ENCODE peak calls at places on chromosomes 16 and 17, in nine cellular contexts. O, R, Y, P, I, U, V, C and X are unnamed samples.

GRCh38 chr17:16419929-16420271 is 4.5 kb downstream of the TRPV2 start:
- DNase-seq in V (peak), I (no peak), Y (no peak), P (peak), U (peak), R (no peak), O (peak), C (no peak), X (no peak)

GRCh38 chr17:34711646-34712045 is 132.3 kb downstream of the TMEM132E start:
- DNase-seq in V (no peak), P (no peak), C (no peak), U (no peak), I (peak), R (no peak), Y (no peak), O (no peak), X (no peak)

GRCh38 chr17:29151567-29151966 is 28.6 kb downstream of the MYO18A start:
- DNase-seq in Y (no peak), C (no peak), V (no peak), O (peak), U (peak), R (no peak), I (no peak), P (peak), X (peak)

GRCh38 chr17:12813680-12814079 is 24.4 kb downstream of the ARHGAP44 start:
- DNase-seq in R (no peak), I (no peak), P (no peak), V (no peak), Y (no peak), O (no peak), U (no peak), C (no peak), X (no peak)

GRCh38 chr17:50361561-50362480 is 11.2 kb downstream of the MRPL27 start:
- DNase-seq in I (no peak), P (peak), C (peak), U (peak), R (peak), Y (no peak), V (peak), O (peak), X (peak)

GRCh38 chr16:69453936-69454335 is 29.5 kb downstream of the CYB5B start:
- DNase-seq in C (no peak), Y (no peak), I (no peak), P (no peak), O (no peak), U (no peak), V (no peak), R (no peak), X (no peak)

GRCh38 chr17:7046127-7046724 is 2.3 kb upstream of the SLC16A11 start:
- DNase-seq in V (no peak), P (no peak), I (no peak), O (peak), Y (no peak), U (no peak), R (peak), C (no peak), X (peak)

GRCh38 chr16:53504665-53505064 is 1.7 kb upstream of the AKTIP start:
- DNase-seq in U (peak), R (no peak), C (no peak), I (no peak), O (peak), Y (no peak), V (no peak), P (peak), X (no peak)

GRCh38 chr16:74321356-74321755 is 24.7 kb downstream of the PSMD7 start:
- DNase-seq in O (no peak), P (no peak), I (no peak), Y (no peak), V (no peak), C (no peak), U (peak), R (no peak), X (no peak)

GRCh38 chr16:27768651-27769270 is 218.8 kb downstream of the KATNIP start:
- DNase-seq in I (no peak), O (no peak), P (no peak), Y (no peak), C (no peak), V (no peak), U (no peak), R (no peak), X (no peak)

GRCh38 chr17:43722921-43723665 is 35.5 kb downstream of the SOST start:
- DNase-seq in C (no peak), V (no peak), U (no peak), R (peak), Y (no peak), I (no peak), P (no peak), O (no peak), X (no peak)

GRCh38 chr17:19958023-19958422 is 19.6 kb downstream of the AKAP10 start:
- DNase-seq in O (peak), V (peak), Y (peak), P (peak), U (peak), R (no peak), I (no peak), C (no peak), X (peak)

GRCh38 chr17:79600071-79600470 is 10.8 kb downstream of the RBFOX3 start:
- DNase-seq in C (no peak), V (no peak), R (peak), P (no peak), I (no peak), O (no peak), Y (no peak), U (no peak), X (no peak)

GRCh38 chr17:15490634-15491261 is 23.3 kb upstream of the CDRT4 start:
- DNase-seq in O (peak), I (no peak), R (no peak), C (no peak), Y (peak), V (no peak), P (peak), U (peak), X (peak)

GRCh38 chr17:10837987-10838386 is at the start of gene PIRT:
- DNase-seq in I (no peak), V (no peak), P (no peak), Y (no peak), O (no peak), R (no peak), U (no peak), C (no peak), X (no peak)

GRCh38 chr16:12532871-12533610 is 270.6 kb downstream of the CPPED1 start:
- DNase-seq in V (no peak), R (no peak), U (no peak), P (no peak), O (no peak), C (no peak), Y (no peak), I (no peak), X (no peak)

GRCh38 chr17:4331614-4332013 is 34.9 kb downstream of the UBE2G1 start:
- DNase-seq in U (no peak), P (no peak), V (no peak), I (no peak), Y (no peak), O (no peak), R (peak), C (no peak), X (no peak)

GRCh38 chr16:86401119-86401518 is 109.2 kb upstream of the FOXF1 start:
- DNase-seq in C (no peak), U (no peak), V (no peak), P (no peak), I (no peak), R (peak), O (no peak), Y (no peak), X (no peak)

GRCh38 chr16:11985250-11985649 is 8.7 kb downstream of the SNX29 start:
- DNase-seq in P (peak), V (no peak), U (peak), I (no peak), Y (no peak), C (no peak), O (no peak), R (no peak), X (no peak)

GRCh38 chr17:78996781-78997201 is 12.8 kb downstream of the CANT1 start:
- DNase-seq in V (no peak), U (no peak), R (no peak), Y (no peak), C (no peak), P (no peak), I (no peak), O (no peak), X (no peak)

GRCh38 chr17:18190629-18191028 is 7.0 kb downstream of the ALKBH5 start:
- DNase-seq in V (no peak), O (no peak), C (no peak), U (no peak), R (no peak), I (no peak), P (no peak), Y (no peak), X (no peak)

GRCh38 chr16:51416921-51417320 is 265.9 kb upstream of the SALL1 start:
- DNase-seq in R (no peak), C (no peak), Y (no peak), I (no peak), V (no peak), U (peak), P (no peak), O (no peak), X (no peak)

GRCh38 chr17:3980381-3980975 is 16.2 kb upstream of the ATP2A3 start:
- DNase-seq in V (no peak), P (no peak), O (no peak), U (no peak), I (peak), R (no peak), Y (no peak), C (no peak), X (no peak)

GRCh38 chr17:65537343-65537844 is 24.1 kb downstream of the AXIN2 start:
- DNase-seq in U (no peak), C (no peak), I (no peak), P (no peak), R (no peak), O (no peak), V (no peak), Y (no peak), X (no peak)

GRCh38 chr16:78105517-78105916 is 6.1 kb downstream of the WWOX start:
- DNase-seq in R (no peak), O (no peak), P (no peak), Y (no peak), V (no peak), I (no peak), C (no peak), U (no peak), X (no peak)

GRCh38 chr16:67883872-67884261 is 818 bp upstream of the NRN1L start:
- DNase-seq in U (no peak), O (peak), P (peak), V (no peak), R (peak), I (peak), C (peak), Y (no peak), X (peak)

GRCh38 chr16:81711609-81712329 is 67.3 kb upstream of the PLCG2 start:
- DNase-seq in I (no peak), V (peak), P (peak), Y (peak), C (no peak), U (peak), O (peak), R (peak), X (no peak)

GRCh38 chr16:84359326-84359725 is 9.0 kb upstream of the ATP2C2 start:
- DNase-seq in V (no peak), U (no peak), P (no peak), C (no peak), I (no peak), R (no peak), O (no peak), Y (no peak), X (no peak)

GRCh38 chr17:1713878-1714487 is 3.8 kb upstream of the TLCD2 start:
- DNase-seq in R (peak), I (no peak), Y (no peak), C (no peak), V (no peak), U (peak), P (peak), O (peak), X (peak)

GRCh38 chr16:69419956-69420355 is 4.5 kb upstream of the CYB5B start:
- DNase-seq in C (no peak), O (no peak), V (no peak), I (no peak), P (no peak), R (no peak), Y (no peak), U (no peak), X (no peak)

GRCh38 chr16:87387942-87388817 is 4.0 kb upstream of the MAP1LC3B start:
- DNase-seq in O (peak), I (peak), Y (peak), P (peak), V (peak), C (peak), R (peak), U (peak), X (peak)

GRCh38 chr16:85536073-85536410 is 77.1 kb upstream of the GSE1 start:
- DNase-seq in I (no peak), C (no peak), R (no peak), P (peak), Y (no peak), U (peak), O (no peak), V (no peak), X (no peak)

GRCh38 chr17:78419970-78420820 is 41.7 kb downstream of the PGS1 start:
- DNase-seq in U (peak), Y (peak), V (no peak), C (no peak), O (no peak), I (no peak), R (no peak), P (peak), X (no peak)

GRCh38 chr17:46198233-46198632 is 5.0 kb upstream of the KANSL1 start:
- DNase-seq in Y (no peak), C (no peak), O (no peak), P (no peak), U (no peak), I (no peak), V (no peak), R (no peak), X (no peak)

GRCh38 chr17:8005951-8006730 is 3.7 kb downstream of the GUCY2D start:
- DNase-seq in R (no peak), V (no peak), U (no peak), I (no peak), Y (no peak), O (no peak), C (no peak), P (no peak), X (no peak)

GRCh38 chr17:2455956-2456355 is 55.1 kb upstream of the MNT start:
- DNase-seq in R (no peak), C (no peak), Y (no peak), O (no peak), V (no peak), P (no peak), U (no peak), I (no peak), X (no peak)

GRCh38 chr17:77675411-77675810 is 283.1 kb upstream of the TNRC6C start:
- DNase-seq in O (no peak), V (no peak), I (no peak), R (no peak), U (no peak), C (no peak), Y (no peak), P (no peak), X (no peak)